ENCODE peak calls at places on chromosome 22, in five cellular contexts. W, M, G, N and I are unnamed samples.

GRCh38 chr22:47279337-47279736 is 516.9 kb downstream of the TBC1D22A start:
- DNase-seq in W (no peak), M (no peak), G (no peak), N (no peak), I (peak; percentile 23)

GRCh38 chr22:29328566-29329500 is 13.3 kb upstream of the RASL10A start:
- DNase-seq in W (no peak), M (no peak), G (no peak), N (no peak), I (no peak)

GRCh38 chr22:46049726-46050450 is 72.9 kb upstream of the WNT7B start:
- DNase-seq in W (no peak), M (no peak), G (no peak), N (no peak), I (no peak)

GRCh38 chr22:31081963-31082605 is 966 bp downstream of the SMTN start:
- DNase-seq in W (no peak), M (no peak), G (no peak), N (no peak), I (no peak)

GRCh38 chr22:37249946-37250345 is 5.9 kb upstream of the RAC2 start:
- DNase-seq in W (no peak), M (no peak), G (no peak), N (no peak), I (peak; percentile 2)

GRCh38 chr22:39253427-39254070 is 8.8 kb upstream of the PDGFB start:
- DNase-seq in W (peak; percentile 56), M (peak; percentile 82), G (peak; percentile 51), N (no peak), I (no peak)

GRCh38 chr22:50148991-50149721 is 21.4 kb upstream of the PANX2 start:
- DNase-seq in W (peak; percentile 82), M (peak; percentile 58), G (peak; percentile 52), N (peak; percentile 67), I (peak; percentile 69)

GRCh38 chr22:45007247-45007945 is 2.4 kb downstream of the PHF21B start:
- DNase-seq in W (no peak), M (peak; percentile 31), G (peak; percentile 34), N (peak; percentile 85), I (peak; percentile 87)

GRCh38 chr22:20229916-20230775 is 38.0 kb downstream of the RTN4R start:
- DNase-seq in W (no peak), M (no peak), G (no peak), N (no peak), I (no peak)